ENCODE peak calls at places on chromosomes 5 and 9, in eight cellular contexts. One of them, this sample, is unnamed.
A peak's percentile ranks its signal among the peaks of the same experiment; 100 is the strongest.

GRCh38 chr5:151805414-151806225 is 33.9 kb downstream of the G3BP1 start:
- DNase-seq in HS-5: peak; percentile 46
- DNase-seq in activated T-cell treated with anti-CD3 and anti-CD28 coated beads for 4 hours: no peak
- DNase-seq in HFF-Myc: peak; percentile 40
- DNase-seq in left ventricle myocardium superior: no peak
- DNase-seq in spleen: no peak
- DNase-seq in HTR-8/SVneo: no peak
- DNase-seq in type B pancreatic cell: no peak
- DNase-seq in this sample: no peak

GRCh38 chr5:1316941-1317340 is 22.1 kb upstream of the TERT start:
- DNase-seq in HTR-8/SVneo: no peak
- DNase-seq in spleen: peak; percentile 48
- DNase-seq in HS-5: no peak
- DNase-seq in type B pancreatic cell: peak; percentile 45
- DNase-seq in left ventricle myocardium superior: no peak
- DNase-seq in activated T-cell treated with anti-CD3 and anti-CD28 coated beads for 4 hours: no peak
- DNase-seq in HFF-Myc: no peak
- DNase-seq in this sample: no peak

GRCh38 chr9:71349218-71349617 is 227.8 kb upstream of the TRPM3 start:
- DNase-seq in activated T-cell treated with anti-CD3 and anti-CD28 coated beads for 4 hours: no peak
- DNase-seq in spleen: no peak
- DNase-seq in left ventricle myocardium superior: no peak
- DNase-seq in type B pancreatic cell: no peak
- DNase-seq in HS-5: peak; percentile 80
- DNase-seq in HTR-8/SVneo: no peak
- DNase-seq in HFF-Myc: no peak
- DNase-seq in this sample: no peak

GRCh38 chr5:144325532-144325931 is 154.9 kb downstream of the KCTD16 start:
- DNase-seq in HTR-8/SVneo: no peak
- DNase-seq in HFF-Myc: no peak
- DNase-seq in left ventricle myocardium superior: no peak
- DNase-seq in type B pancreatic cell: no peak
- DNase-seq in spleen: no peak
- DNase-seq in activated T-cell treated with anti-CD3 and anti-CD28 coated beads for 4 hours: no peak
- DNase-seq in HS-5: no peak
- DNase-seq in this sample: no peak

GRCh38 chr9:124077915-124078572 is 66.5 kb downstream of the LHX2 start:
- DNase-seq in HS-5: no peak
- DNase-seq in activated T-cell treated with anti-CD3 and anti-CD28 coated beads for 4 hours: no peak
- DNase-seq in spleen: no peak
- DNase-seq in HFF-Myc: no peak
- DNase-seq in type B pancreatic cell: no peak
- DNase-seq in left ventricle myocardium superior: no peak
- DNase-seq in HTR-8/SVneo: no peak
- DNase-seq in this sample: peak; percentile 74

GRCh38 chr5:140372971-140373487 is 13.0 kb downstream of the SLC4A9 start:
- DNase-seq in HFF-Myc: peak; percentile 70
- DNase-seq in HTR-8/SVneo: peak; percentile 72
- DNase-seq in HS-5: no peak
- DNase-seq in activated T-cell treated with anti-CD3 and anti-CD28 coated beads for 4 hours: peak; percentile 26
- DNase-seq in type B pancreatic cell: no peak
- DNase-seq in left ventricle myocardium superior: peak; percentile 75
- DNase-seq in spleen: peak; percentile 79
- DNase-seq in this sample: peak; percentile 56

GRCh38 chr5:96142184-96142781 is 180.6 kb upstream of the ELL2 start:
- DNase-seq in left ventricle myocardium superior: no peak
- DNase-seq in spleen: no peak
- DNase-seq in type B pancreatic cell: no peak
- DNase-seq in HTR-8/SVneo: no peak
- DNase-seq in HS-5: no peak
- DNase-seq in HFF-Myc: no peak
- DNase-seq in activated T-cell treated with anti-CD3 and anti-CD28 coated beads for 4 hours: no peak
- DNase-seq in this sample: no peak

GRCh38 chr5:135332519-135333150 is 66.4 kb downstream of the MACROH2A1 start:
- DNase-seq in left ventricle myocardium superior: no peak
- DNase-seq in HTR-8/SVneo: peak; percentile 80
- DNase-seq in spleen: no peak
- DNase-seq in activated T-cell treated with anti-CD3 and anti-CD28 coated beads for 4 hours: no peak
- DNase-seq in type B pancreatic cell: no peak
- DNase-seq in HS-5: no peak
- DNase-seq in HFF-Myc: peak; percentile 58
- DNase-seq in this sample: peak; percentile 69

This sample was measured in PC-9.